ENCODE peak calls at places on chromosomes 1 and 21, in ten cellular contexts. H, Y, W, M, R, P, Q, A, Z and X are unnamed samples.

GRCh38 chr1:5099558-5099957 is 445.1 kb downstream of the AJAP1 start:
- DNase-seq in H (no peak), Y (no peak), W (peak), M (no peak), R (peak), P (no peak), Q (peak), A (no peak), Z (no peak), X (no peak)

GRCh38 chr21:41932191-41932575 is 21.6 kb downstream of the C2CD2 start:
- DNase-seq in H (no peak), Y (no peak), W (no peak), M (no peak), R (no peak), P (no peak), Q (no peak), A (no peak), Z (no peak), X (no peak)

GRCh38 chr1:47423872-47424271 is 7.8 kb downstream of the FOXE3 start:
- DNase-seq in H (no peak), Y (no peak), W (no peak), M (no peak), R (no peak), P (no peak), Q (no peak), A (no peak), Z (no peak), X (no peak)

GRCh38 chr1:206470692-206471414 is 577 bp downstream of the IKBKE start:
- DNase-seq in H (peak), Y (no peak), W (no peak), M (peak), R (no peak), P (peak), Q (no peak), A (no peak), Z (no peak), X (no peak)

GRCh38 chr1:1439550-1440261 is 4.2 kb downstream of the VWA1 start:
- DNase-seq in H (no peak), Y (no peak), W (no peak), M (no peak), R (no peak), P (no peak), Q (no peak), A (no peak), Z (no peak), X (no peak)

GRCh38 chr21:25733859-25734653 is 648 bp downstream of the ATP5PF start:
- DNase-seq in H (peak), Y (no peak), W (no peak), M (peak), R (no peak), P (peak), Q (no peak), A (no peak), Z (peak), X (no peak)

GRCh38 chr1:56777972-56778371 is 41.2 kb downstream of the FYB2 start:
- DNase-seq in H (no peak), Y (no peak), W (no peak), M (no peak), R (no peak), P (no peak), Q (no peak), A (no peak), Z (no peak), X (no peak)

GRCh38 chr1:27563407-27564263 is 40.3 kb downstream of the AHDC1 start:
- DNase-seq in H (peak), Y (peak), W (peak), M (no peak), R (peak), P (peak), Q (peak), A (no peak), Z (no peak), X (no peak)

GRCh38 chr1:50348449-50349241 is 74.6 kb downstream of the DMRTA2 start:
- DNase-seq in H (peak), Y (no peak), W (peak), M (peak), R (peak), P (peak), Q (peak), A (no peak), Z (peak), X (no peak)

GRCh38 chr1:225737179-225737578 is 40.4 kb upstream of the SRP9 start:
- DNase-seq in H (peak), Y (no peak), W (no peak), M (no peak), R (no peak), P (peak), Q (no peak), A (no peak), Z (no peak), X (no peak)